ENCODE peak calls at places on chromosomes 6 and 20, in eight cellular contexts. One of them, this sample, is unnamed. For H3K4me1, the result is how much of the 10 kb centered on the place peaks cover.

GRCh38 chr20:8777866-8778265 is 291.0 kb upstream of the PLCB4 start:
- DNase-seq in heart left ventricle: no peak
- DNase-seq in pancreas: no peak
- DNase-seq in left lung: no peak
- DNase-seq in cardiac muscle cell: no peak
- DNase-seq in K562: no peak
- DNase-seq in endodermal cell: no peak
- DNase-seq in fibroblast of lung: no peak
- DNase-seq in this sample: peak

GRCh38 chr20:46752639-46753235 is 43.3 kb downstream of the SLC2A10 start:
- DNase-seq in K562: peak
- DNase-seq in pancreas: peak
- DNase-seq in cardiac muscle cell: peak
- DNase-seq in fibroblast of lung: peak
- DNase-seq in heart left ventricle: peak
- DNase-seq in left lung: peak
- DNase-seq in endodermal cell: peak
- DNase-seq in this sample: peak

GRCh38 chr6:169428532-169428931 is 174.9 kb upstream of the THBS2 start:
- DNase-seq in cardiac muscle cell: peak
- DNase-seq in left lung: no peak
- DNase-seq in pancreas: no peak
- DNase-seq in K562: no peak
- DNase-seq in heart left ventricle: no peak
- DNase-seq in endodermal cell: no peak
- DNase-seq in fibroblast of lung: peak
- DNase-seq in this sample: no peak

GRCh38 chr20:10178727-10179313 is 39.8 kb upstream of the SNAP25 start:
- DNase-seq in fibroblast of lung: peak
- DNase-seq in pancreas: no peak
- DNase-seq in K562: no peak
- DNase-seq in cardiac muscle cell: no peak
- DNase-seq in endodermal cell: no peak
- DNase-seq in left lung: no peak
- DNase-seq in heart left ventricle: no peak
- DNase-seq in this sample: no peak

GRCh38 chr6:14641401-14641800 is 523.8 kb downstream of the CD83 start:
- DNase-seq in K562: no peak
- DNase-seq in fibroblast of lung: no peak
- DNase-seq in left lung: no peak
- DNase-seq in heart left ventricle: peak
- DNase-seq in endodermal cell: no peak
- DNase-seq in cardiac muscle cell: no peak
- DNase-seq in pancreas: no peak
- DNase-seq in this sample: no peak

GRCh38 chr6:26383624-26384417 is 913 bp downstream of the BTN2A2 start:
- DNase-seq in cardiac muscle cell: peak
- DNase-seq in endodermal cell: peak
- DNase-seq in left lung: no peak
- DNase-seq in fibroblast of lung: peak
- DNase-seq in pancreas: peak
- DNase-seq in K562: peak
- DNase-seq in heart left ventricle: no peak
- DNase-seq in this sample: no peak

GRCh38 chr6:4647414-4648365 is 128.5 kb upstream of the CDYL start:
- DNase-seq in left lung: peak
- DNase-seq in endodermal cell: peak
- DNase-seq in cardiac muscle cell: peak
- DNase-seq in K562: peak
- DNase-seq in heart left ventricle: peak
- DNase-seq in pancreas: peak
- DNase-seq in fibroblast of lung: peak
- DNase-seq in this sample: peak

GRCh38 chr20:35947489-35947888 is 6.8 kb downstream of the SCAND1 start:
- DNase-seq in K562: peak
- DNase-seq in endodermal cell: peak
- DNase-seq in left lung: no peak
- DNase-seq in pancreas: no peak
- DNase-seq in cardiac muscle cell: peak
- DNase-seq in heart left ventricle: no peak
- DNase-seq in fibroblast of lung: peak
- DNase-seq in this sample: peak

GRCh38 chr6:9516207-9516606 is 898.7 kb downstream of the TFAP2A start:
- DNase-seq in fibroblast of lung: peak
- DNase-seq in endodermal cell: peak
- DNase-seq in K562: no peak
- DNase-seq in cardiac muscle cell: peak
- DNase-seq in pancreas: no peak
- DNase-seq in heart left ventricle: peak
- DNase-seq in left lung: no peak
- DNase-seq in this sample: no peak

GRCh38 chr6:34093854-34094430 is 51.9 kb downstream of the GRM4 start:
- DNase-seq in endodermal cell: no peak
- DNase-seq in pancreas: no peak
- DNase-seq in K562: no peak
- DNase-seq in cardiac muscle cell: no peak
- DNase-seq in left lung: no peak
- DNase-seq in fibroblast of lung: no peak
- DNase-seq in heart left ventricle: no peak
- DNase-seq in this sample: no peak

GRCh38 chr6:38715016-38715809 is at the start of gene DNAH8:
- DNase-seq in fibroblast of lung: peak
- DNase-seq in heart left ventricle: no peak
- DNase-seq in K562: no peak
- DNase-seq in pancreas: no peak
- DNase-seq in endodermal cell: no peak
- DNase-seq in left lung: peak
- DNase-seq in cardiac muscle cell: peak
- DNase-seq in this sample: peak

GRCh38 chr20:40294175-40294574 is 394.9 kb downstream of the MAFB start:
- DNase-seq in cardiac muscle cell: no peak
- DNase-seq in fibroblast of lung: no peak
- DNase-seq in K562: no peak
- DNase-seq in left lung: no peak
- DNase-seq in endodermal cell: no peak
- DNase-seq in pancreas: no peak
- DNase-seq in heart left ventricle: peak
- DNase-seq in this sample: no peak

GRCh38 chr6:68256391-68256790 is 378.7 kb upstream of the ADGRB3 start:
- DNase-seq in pancreas: no peak
- DNase-seq in cardiac muscle cell: no peak
- DNase-seq in heart left ventricle: no peak
- DNase-seq in left lung: no peak
- DNase-seq in fibroblast of lung: peak
- DNase-seq in endodermal cell: no peak
- DNase-seq in K562: no peak
- DNase-seq in this sample: no peak

GRCh38 chr6:33856655-33857054 is 52.9 kb upstream of the MLN start:
- DNase-seq in K562: no peak
- DNase-seq in heart left ventricle: no peak
- DNase-seq in left lung: no peak
- DNase-seq in fibroblast of lung: no peak
- DNase-seq in pancreas: no peak
- DNase-seq in endodermal cell: no peak
- DNase-seq in cardiac muscle cell: no peak
- DNase-seq in this sample: no peak

GRCh38 chr20:53586640-53587039 is 7.0 kb downstream of the ZNF217 start:
- DNase-seq in left lung: no peak
- DNase-seq in heart left ventricle: no peak
- DNase-seq in cardiac muscle cell: no peak
- DNase-seq in pancreas: no peak
- DNase-seq in K562: peak
- DNase-seq in endodermal cell: no peak
- DNase-seq in fibroblast of lung: no peak
- DNase-seq in this sample: no peak

GRCh38 chr6:19906161-19906560 is 69.0 kb downstream of the ID4 start:
- DNase-seq in cardiac muscle cell: peak
- DNase-seq in endodermal cell: no peak
- DNase-seq in K562: no peak
- DNase-seq in heart left ventricle: no peak
- DNase-seq in fibroblast of lung: peak
- DNase-seq in pancreas: no peak
- DNase-seq in left lung: no peak
- DNase-seq in this sample: no peak

GRCh38 chr20:24098886-24099285 is 110.3 kb upstream of the GGTLC1 start:
- DNase-seq in fibroblast of lung: peak
- DNase-seq in K562: no peak
- DNase-seq in pancreas: no peak
- DNase-seq in cardiac muscle cell: peak
- DNase-seq in endodermal cell: no peak
- DNase-seq in left lung: no peak
- DNase-seq in heart left ventricle: no peak
- DNase-seq in this sample: no peak
- H3K4me3 ChIP-seq in fibroblast of lung: no peak
- H3K4me3 ChIP-seq in K562: no peak
- H3K4me3 ChIP-seq in pancreas: no peak
- H3K4me3 ChIP-seq in cardiac muscle cell: no peak
- H3K4me3 ChIP-seq in endodermal cell: no peak
- H3K4me3 ChIP-seq in left lung: no peak
- H3K4me3 ChIP-seq in heart left ventricle: no peak
- H3K4me3 ChIP-seq in this sample: no peak

DNA sequence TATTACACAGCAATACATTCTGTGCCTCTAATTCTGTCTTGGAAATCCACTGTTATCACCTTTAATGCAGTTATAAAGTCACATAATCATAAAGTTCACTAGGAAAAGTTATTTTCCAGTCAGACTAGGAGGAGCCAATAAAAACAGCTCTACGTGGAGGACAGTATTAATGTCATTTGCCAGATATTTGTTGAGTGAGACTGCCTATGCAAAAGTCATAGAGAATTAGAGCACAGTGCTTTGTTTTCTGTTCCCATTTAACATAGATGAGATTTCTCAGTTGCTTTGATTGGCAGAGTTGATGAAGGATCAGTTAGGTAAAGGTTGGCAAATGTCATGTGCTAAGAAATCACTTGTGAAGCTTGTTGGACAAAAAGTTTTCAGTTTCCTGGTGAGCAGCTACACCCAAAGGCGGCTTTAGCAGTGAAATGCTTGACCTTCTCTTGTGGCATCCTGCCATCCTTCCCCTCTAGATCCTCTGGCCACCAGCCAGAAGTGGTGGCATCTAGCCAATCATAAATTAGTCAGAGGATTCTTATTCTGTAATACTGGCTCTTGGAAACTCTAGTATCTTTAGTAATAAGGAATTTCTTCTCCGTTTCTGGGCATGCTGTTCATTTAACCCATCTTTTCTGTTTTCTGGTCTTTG is 37.0 kb downstream of the BCKDHB start:
- DNase-seq in pancreas: peak
- DNase-seq in fibroblast of lung: peak
- DNase-seq in cardiac muscle cell: peak
- DNase-seq in left lung: no peak
- DNase-seq in K562: no peak
- DNase-seq in endodermal cell: no peak
- DNase-seq in heart left ventricle: peak
- DNase-seq in this sample: peak
- TF ChIP-seq CTCF in pancreas: no peak
- TF ChIP-seq CTCF in fibroblast of lung: no peak
- TF ChIP-seq CTCF in cardiac muscle cell: no peak
- TF ChIP-seq CTCF in left lung: no peak
- TF ChIP-seq CTCF in K562: no peak
- TF ChIP-seq CTCF in endodermal cell: no peak
- TF ChIP-seq CTCF in heart left ventricle: no peak
- TF ChIP-seq CTCF in this sample: no peak

GRCh38 chr6:109795994-109796555 is 105.0 kb downstream of the FIG4 start:
- DNase-seq in K562: no peak
- DNase-seq in pancreas: no peak
- DNase-seq in heart left ventricle: no peak
- DNase-seq in fibroblast of lung: peak
- DNase-seq in endodermal cell: no peak
- DNase-seq in left lung: no peak
- DNase-seq in cardiac muscle cell: peak
- DNase-seq in this sample: no peak

GRCh38 chr6:109793015-109793414 is 101.9 kb downstream of the FIG4 start:
- DNase-seq in K562: no peak
- DNase-seq in heart left ventricle: no peak
- DNase-seq in endodermal cell: no peak
- DNase-seq in fibroblast of lung: no peak
- DNase-seq in cardiac muscle cell: no peak
- DNase-seq in pancreas: no peak
- DNase-seq in left lung: no peak
- DNase-seq in this sample: no peak

GRCh38 chr6:109791301-109791700 is 100.2 kb downstream of the FIG4 start:
- DNase-seq in fibroblast of lung: peak
- DNase-seq in pancreas: no peak
- DNase-seq in cardiac muscle cell: no peak
- DNase-seq in K562: peak
- DNase-seq in heart left ventricle: no peak
- DNase-seq in endodermal cell: peak
- DNase-seq in left lung: peak
- DNase-seq in this sample: no peak

GRCh38 chr6:109794201-109794926 is 103.3 kb downstream of the FIG4 start:
- DNase-seq in heart left ventricle: no peak
- DNase-seq in pancreas: no peak
- DNase-seq in fibroblast of lung: peak
- DNase-seq in cardiac muscle cell: peak
- DNase-seq in left lung: no peak
- DNase-seq in endodermal cell: peak
- DNase-seq in K562: no peak
- DNase-seq in this sample: no peak

GRCh38 chr6:109793793-109794192 is 102.7 kb downstream of the FIG4 start:
- DNase-seq in heart left ventricle: peak
- DNase-seq in fibroblast of lung: peak
- DNase-seq in pancreas: no peak
- DNase-seq in left lung: no peak
- DNase-seq in K562: peak
- DNase-seq in endodermal cell: no peak
- DNase-seq in cardiac muscle cell: peak
- DNase-seq in this sample: no peak
- H3K4me1 ChIP-seq in heart left ventricle: under half
- H3K4me1 ChIP-seq in fibroblast of lung: under half
- H3K4me1 ChIP-seq in pancreas: under half
- H3K4me1 ChIP-seq in left lung: under half
- H3K4me1 ChIP-seq in K562: under half
- H3K4me1 ChIP-seq in endodermal cell: under half
- H3K4me1 ChIP-seq in cardiac muscle cell: under half
- H3K4me1 ChIP-seq in this sample: under half

GRCh38 chr20:62555642-62556420 is 80.0 kb upstream of the GATA5 start:
- DNase-seq in heart left ventricle: no peak
- DNase-seq in cardiac muscle cell: no peak
- DNase-seq in fibroblast of lung: no peak
- DNase-seq in endodermal cell: no peak
- DNase-seq in left lung: no peak
- DNase-seq in K562: no peak
- DNase-seq in pancreas: no peak
- DNase-seq in this sample: no peak

GRCh38 chr20:62557425-62557824 is 81.6 kb upstream of the GATA5 start:
- DNase-seq in left lung: no peak
- DNase-seq in K562: no peak
- DNase-seq in heart left ventricle: no peak
- DNase-seq in cardiac muscle cell: no peak
- DNase-seq in fibroblast of lung: no peak
- DNase-seq in endodermal cell: no peak
- DNase-seq in pancreas: peak
- DNase-seq in this sample: no peak

GRCh38 chr20:62560162-62560561 is 82.1 kb upstream of the SLCO4A1 start:
- DNase-seq in pancreas: no peak
- DNase-seq in cardiac muscle cell: no peak
- DNase-seq in endodermal cell: no peak
- DNase-seq in heart left ventricle: no peak
- DNase-seq in fibroblast of lung: no peak
- DNase-seq in left lung: no peak
- DNase-seq in K562: no peak
- DNase-seq in this sample: no peak

GRCh38 chr20:62558779-62559178 is 83.0 kb upstream of the GATA5 start:
- DNase-seq in K562: no peak
- DNase-seq in pancreas: no peak
- DNase-seq in left lung: no peak
- DNase-seq in endodermal cell: no peak
- DNase-seq in fibroblast of lung: no peak
- DNase-seq in heart left ventricle: peak
- DNase-seq in cardiac muscle cell: no peak
- DNase-seq in this sample: no peak

GRCh38 chr20:62557999-62558408 is 82.2 kb upstream of the GATA5 start:
- DNase-seq in pancreas: no peak
- DNase-seq in fibroblast of lung: no peak
- DNase-seq in cardiac muscle cell: no peak
- DNase-seq in K562: no peak
- DNase-seq in heart left ventricle: no peak
- DNase-seq in endodermal cell: no peak
- DNase-seq in left lung: no peak
- DNase-seq in this sample: no peak
- H3K4me3 ChIP-seq in pancreas: no peak
- H3K4me3 ChIP-seq in fibroblast of lung: no peak
- H3K4me3 ChIP-seq in cardiac muscle cell: no peak
- H3K4me3 ChIP-seq in K562: no peak
- H3K4me3 ChIP-seq in heart left ventricle: no peak
- H3K4me3 ChIP-seq in endodermal cell: no peak
- H3K4me3 ChIP-seq in left lung: no peak
- H3K4me3 ChIP-seq in this sample: no peak